ENCODE peak calls at places on chromosomes 7 and 10, in six cellular contexts. O, V, Z, Q, I and Y are unnamed samples.

GRCh38 chr10:77350711-77351119 is 286.9 kb downstream of the KCNMA1 start:
- DNase-seq in V (peak; percentile 99), Q (peak; percentile 98), Z (peak; percentile 77), I (peak; percentile 100), O (no peak), Y (peak; percentile 100)

GRCh38 chr10:130233426-130233825 is 97.2 kb downstream of the GLRX3 start:
- DNase-seq in O (peak; percentile 20), I (no peak), V (no peak), Q (no peak), Z (no peak), Y (no peak)

GRCh38 chr10:43208147-43209063 is 58.5 kb downstream of the RASGEF1A start:
- DNase-seq in Z (no peak), V (no peak), O (peak; percentile 41), Q (no peak), I (no peak), Y (no peak)

GRCh38 chr7:142384508-142384922 is 126.7 kb upstream of the PRSS58 start:
- DNase-seq in Q (peak; percentile 85), I (peak; percentile 43), V (no peak), Z (no peak), O (no peak), Y (peak; percentile 35)

GRCh38 chr10:3666525-3667302 is 118.3 kb downstream of the KLF6 start:
- DNase-seq in Q (no peak), O (no peak), V (no peak), Z (no peak), I (no peak), Y (no peak)

GRCh38 chr7:4738711-4739527 is 36.5 kb upstream of the AP5Z1 start:
- DNase-seq in V (peak; percentile 75), Z (peak; percentile 71), O (no peak), Q (no peak), I (peak; percentile 95), Y (peak; percentile 17)

GRCh38 chr7:143321734-143322133 is 5.8 kb downstream of the CLCN1 start:
- DNase-seq in V (no peak), O (peak; percentile 60), Q (no peak), I (no peak), Z (peak; percentile 58), Y (no peak)

GRCh38 chr7:134612197-134612596 is 34.5 kb upstream of the BPGM start:
- DNase-seq in O (no peak), Z (no peak), V (no peak), Q (no peak), I (no peak), Y (no peak)

GRCh38 chr7:142885311-142886230 is at the start of gene TRPV6:
- DNase-seq in Z (no peak), O (peak; percentile 53), Q (peak; percentile 30), I (no peak), V (no peak), Y (peak; percentile 19)

GRCh38 chr10:92573091-92573797 is 649 bp downstream of the IDE start:
- DNase-seq in O (peak; percentile 65), V (no peak), Z (no peak), I (peak; percentile 36), Q (peak; percentile 51), Y (peak; percentile 56)

GRCh38 chr7:8413600-8413999 is 19.8 kb upstream of the NXPH1 start:
- DNase-seq in O (no peak), I (no peak), Z (no peak), Q (no peak), V (no peak), Y (no peak)

GRCh38 chr10:72240371-72240770 is 24.3 kb upstream of the ASCC1 start:
- DNase-seq in Z (no peak), I (no peak), V (no peak), Q (no peak), O (no peak), Y (no peak)

GRCh38 chr10:123772645-123773508 is 106.7 kb downstream of the GPR26 start:
- DNase-seq in Q (no peak), V (no peak), I (no peak), O (no peak), Z (no peak), Y (no peak)

GRCh38 chr10:95517536-95518454 is 43.4 kb downstream of the SORBS1 start:
- DNase-seq in Q (peak; percentile 42), O (no peak), Z (no peak), I (peak; percentile 17), V (no peak), Y (peak; percentile 16)

GRCh38 chr7:157373493-157373892 is 36.7 kb downstream of the DNAJB6 start:
- DNase-seq in I (no peak), Z (no peak), Q (no peak), O (no peak), V (no peak), Y (no peak)

GRCh38 chr10:6203331-6204062 is 765 bp downstream of the PFKFB3 start:
- DNase-seq in I (peak; percentile 47), O (peak; percentile 72), Q (peak; percentile 74), V (no peak), Z (no peak), Y (peak; percentile 53)

GRCh38 chr10:6202684-6203330 is at the start of gene PFKFB3:
- DNase-seq in Q (peak; percentile 84), O (peak; percentile 97), V (peak; percentile 30), Z (peak; percentile 96), I (peak; percentile 92), Y (peak; percentile 97)

GRCh38 chr10:6202098-6202683 is 541 bp upstream of the PFKFB3 start:
- DNase-seq in V (no peak), Z (no peak), I (no peak), O (no peak), Q (no peak), Y (no peak)

GRCh38 chr10:6204063-6204340 is 1.3 kb downstream of the PFKFB3 start:
- DNase-seq in I (no peak), V (no peak), Q (peak; percentile 68), Z (no peak), O (peak; percentile 73), Y (peak; percentile 68)

DNA sequence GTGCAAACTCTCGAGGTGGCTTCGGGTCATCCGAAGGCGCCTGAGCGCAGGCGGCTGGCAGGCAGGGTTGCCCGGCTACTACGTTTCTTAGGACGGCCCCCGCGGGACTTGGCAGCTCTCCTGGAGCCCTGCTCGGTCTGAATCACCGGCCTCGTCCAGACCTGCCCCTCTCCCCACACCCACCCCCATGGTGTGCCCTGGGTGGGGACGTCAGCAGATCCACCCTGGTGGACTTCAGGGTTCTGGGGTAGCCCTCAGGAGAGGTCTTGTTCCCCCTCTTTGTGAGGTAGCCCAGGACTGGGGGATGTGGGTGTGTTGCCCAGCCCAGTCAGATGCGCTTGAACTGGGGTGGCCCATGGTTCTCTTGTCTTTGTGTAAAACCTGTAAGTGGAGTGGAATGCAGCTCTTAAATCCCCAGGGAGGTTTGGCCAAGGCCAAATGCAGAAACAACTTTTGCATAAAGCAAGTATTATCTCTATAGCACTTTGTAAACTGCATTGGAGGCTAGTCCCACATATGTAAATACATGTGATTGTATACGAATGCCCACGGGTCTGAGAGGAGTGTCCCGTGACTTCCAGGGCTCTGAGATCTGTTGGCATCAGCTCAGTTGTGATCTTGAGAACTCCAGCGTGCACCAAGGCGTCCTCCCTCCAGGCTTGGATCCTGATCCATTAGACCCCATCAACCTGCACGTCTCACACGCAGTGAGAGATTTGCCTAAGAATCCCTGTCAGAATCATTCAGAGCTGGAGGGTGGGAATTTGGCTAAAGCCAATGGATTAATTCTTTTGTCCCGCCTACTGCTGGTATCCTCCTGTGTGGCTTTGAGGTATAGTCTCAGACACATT is 1.8 kb downstream of the PFKFB3 start:
- DNase-seq in O (peak; percentile 80), I (peak; percentile 84), Q (peak; percentile 88), V (no peak), Z (no peak), Y (peak; percentile 89)
- H3K27ac ChIP-seq in O (peak overlapping the region; percentile 31), I (peak overlapping the region; percentile 83), Q (peak overlapping the region; percentile 60), V (no peak overlapping the region), Z (peak overlapping the region; percentile 94), Y (peak overlapping the region; percentile 96)

DNA sequence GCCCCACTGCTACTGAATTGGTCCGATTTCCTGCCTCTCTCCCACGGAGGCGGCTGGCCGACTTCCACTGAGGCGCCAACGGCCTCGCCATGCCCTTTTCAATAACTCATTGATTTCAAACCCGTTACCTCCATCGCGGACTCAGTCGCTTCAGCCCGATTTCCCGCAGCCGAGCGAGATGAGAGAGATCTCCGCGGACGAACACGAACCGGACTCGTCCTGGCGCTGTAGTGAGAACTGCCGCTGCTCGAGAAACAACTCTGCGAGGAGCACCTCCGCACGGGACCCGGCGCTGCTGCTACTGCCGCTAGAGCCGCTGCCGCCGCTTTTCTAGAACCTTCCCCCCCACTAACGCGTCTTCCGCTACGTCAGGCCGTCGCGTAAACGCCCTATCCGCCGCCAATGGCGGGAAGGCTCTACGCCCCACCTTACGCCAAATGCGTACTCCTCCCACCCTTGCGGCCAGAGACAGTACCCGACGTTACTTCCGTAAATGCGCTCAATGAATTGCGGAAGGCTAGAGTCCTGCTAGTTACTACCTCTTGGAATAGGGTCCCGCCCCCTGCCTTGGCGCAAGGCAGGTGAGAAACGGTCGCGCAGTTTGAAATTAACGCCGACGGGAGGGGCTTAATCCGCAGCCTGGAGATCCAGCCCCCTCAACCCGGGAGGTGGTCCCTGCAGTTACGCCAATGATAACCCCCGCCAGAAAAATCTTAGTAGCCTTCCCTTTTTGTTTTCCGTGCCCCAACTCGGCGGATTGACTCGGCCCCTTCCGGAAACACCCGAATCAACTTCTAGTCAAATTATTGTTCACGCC is at the start of gene HNRNPA2B1:
- DNase-seq in Q (peak; percentile 98), V (peak; percentile 99), I (peak; percentile 97), O (peak; percentile 98), Z (peak; percentile 98), Y (peak; percentile 92)
- TF ChIP-seq CTCF in Q (peak; percentile 24), V (no peak), I (no peak), O (no peak), Z (no peak), Y (no peak)

DNA sequence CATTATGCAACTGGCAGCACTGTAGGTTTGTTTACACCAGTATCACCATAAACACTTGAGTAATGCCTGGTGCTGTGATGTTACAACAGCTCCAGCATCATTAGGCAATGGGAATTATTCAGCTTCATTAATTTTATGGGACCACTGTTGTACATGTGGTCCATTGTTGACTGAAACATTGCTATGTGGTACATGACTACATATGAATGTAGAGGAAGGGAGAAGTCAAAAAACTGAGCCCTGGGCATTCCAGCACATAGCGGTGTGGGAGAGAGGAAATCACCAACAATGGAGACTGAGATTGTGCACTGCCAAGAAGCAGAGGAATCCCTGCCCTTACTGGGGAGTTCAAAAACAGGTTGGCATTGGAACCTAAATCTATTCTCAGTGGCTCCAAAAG is 89.0 kb downstream of the TRIM24 start:
- DNase-seq in V (no peak), Z (no peak), Q (no peak), I (no peak), O (no peak), Y (no peak)
- H3K27ac ChIP-seq in V (no peak overlapping the region), Z (no peak overlapping the region), Q (no peak overlapping the region), I (no peak overlapping the region), O (no peak overlapping the region), Y (no peak overlapping the region)

DNA sequence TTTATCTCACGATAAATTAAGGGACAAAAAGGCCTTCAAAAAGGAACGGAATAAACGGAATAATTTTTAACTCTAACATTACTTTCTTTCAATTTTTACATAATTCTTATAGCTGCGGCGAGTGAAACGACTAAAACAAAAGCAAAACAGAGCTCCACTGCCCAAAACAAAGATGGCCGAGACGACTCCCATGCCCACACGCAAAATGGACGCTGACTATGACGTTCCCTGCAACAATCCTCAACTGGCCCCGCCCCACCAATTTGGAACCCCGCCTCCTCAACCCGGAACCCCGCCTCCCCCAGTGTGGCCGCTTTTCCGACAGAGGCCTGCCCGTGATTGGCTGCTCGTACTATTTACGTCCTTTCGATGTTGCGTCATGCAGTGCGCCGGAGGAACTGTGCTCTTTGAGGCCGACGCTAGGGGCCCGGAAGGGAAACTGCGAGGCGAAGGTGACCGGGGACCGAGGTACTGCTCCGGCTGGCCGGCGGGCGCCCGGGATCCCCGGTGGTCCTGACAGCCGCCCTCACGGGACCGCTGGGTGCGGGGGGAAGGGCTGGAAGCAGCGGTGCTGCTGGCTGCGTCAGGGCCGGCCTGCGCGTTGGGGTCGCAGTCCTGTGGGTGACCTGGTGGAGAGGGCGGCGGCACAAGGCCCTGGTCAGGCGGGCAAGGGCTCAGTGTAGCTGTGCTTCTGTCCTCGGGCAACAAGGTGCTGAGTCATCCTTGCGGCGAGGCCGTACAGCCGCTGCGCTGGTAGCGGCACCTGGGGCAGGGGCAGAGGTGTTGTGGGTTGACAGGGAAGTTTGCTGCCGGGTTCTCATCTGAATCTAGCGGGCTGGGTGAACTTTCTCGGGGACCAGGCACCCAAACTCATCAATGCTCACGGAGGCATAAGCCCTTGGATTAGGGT is at the start of gene GHITM:
- DNase-seq in Q (peak; percentile 96), O (peak; percentile 99), V (peak; percentile 97), I (peak; percentile 98), Z (peak; percentile 100), Y (peak; percentile 98)
- TF ChIP-seq CTCF in Q (peak; percentile 51), O (peak; percentile 38), V (peak; percentile 16), I (peak; percentile 43), Z (peak; percentile 40), Y (peak; percentile 21)